ENCODE peak calls at places on chromosomes 1 and 21, in five cellular contexts. One of them, this sample, is unnamed.

GRCh38 chr1:232509570-232509969 is 120.4 kb downstream of the SIPA1L2 start:
- DNase-seq in ovary: no peak
- DNase-seq in caudate nucleus: no peak
- DNase-seq in GM13976: no peak
- DNase-seq in HEK293T: no peak
- DNase-seq in this sample: no peak

GRCh38 chr1:205272541-205272940 is 44.8 kb downstream of the TMCC2 start:
- DNase-seq in ovary: no peak
- DNase-seq in caudate nucleus: no peak
- DNase-seq in GM13976: no peak
- DNase-seq in HEK293T: no peak
- DNase-seq in this sample: no peak

GRCh38 chr1:227883073-227883520 is 64.6 kb downstream of the WNT9A start:
- DNase-seq in ovary: peak
- DNase-seq in caudate nucleus: no peak
- DNase-seq in GM13976: no peak
- DNase-seq in HEK293T: no peak
- DNase-seq in this sample: no peak

GRCh38 chr1:97334454-97334853 is 586.4 kb downstream of the DPYD start:
- DNase-seq in ovary: no peak
- DNase-seq in caudate nucleus: no peak
- DNase-seq in GM13976: no peak
- DNase-seq in HEK293T: no peak
- DNase-seq in this sample: no peak

GRCh38 chr1:173478099-173478555 is 992 bp downstream of the PRDX6 start:
- DNase-seq in ovary: peak
- DNase-seq in caudate nucleus: no peak
- DNase-seq in GM13976: no peak
- DNase-seq in HEK293T: peak
- DNase-seq in this sample: no peak

GRCh38 chr1:39802496-39803260 is 14.0 kb upstream of the BMP8B start:
- DNase-seq in ovary: no peak
- DNase-seq in caudate nucleus: no peak
- DNase-seq in GM13976: no peak
- DNase-seq in HEK293T: no peak
- DNase-seq in this sample: no peak

GRCh38 chr1:153260980-153261792 is 1.7 kb downstream of the LORICRIN start:
- DNase-seq in ovary: peak
- DNase-seq in caudate nucleus: peak
- DNase-seq in GM13976: peak
- DNase-seq in HEK293T: peak
- DNase-seq in this sample: no peak

GRCh38 chr21:46549650-46550049 is 55.2 kb downstream of the S100B start:
- DNase-seq in ovary: no peak
- DNase-seq in caudate nucleus: no peak
- DNase-seq in GM13976: no peak
- DNase-seq in HEK293T: no peak
- DNase-seq in this sample: no peak

GRCh38 chr1:93701619-93702018 is 20.0 kb upstream of the BCAR3 start:
- DNase-seq in ovary: no peak
- DNase-seq in caudate nucleus: no peak
- DNase-seq in GM13976: peak
- DNase-seq in HEK293T: no peak
- DNase-seq in this sample: peak

GRCh38 chr21:39388811-39389155 is 39.9 kb upstream of the HMGN1 start:
- DNase-seq in ovary: no peak
- DNase-seq in caudate nucleus: no peak
- DNase-seq in GM13976: no peak
- DNase-seq in HEK293T: no peak
- DNase-seq in this sample: no peak

GRCh38 chr21:31873696-31874599 is 1.1 kb downstream of the HUNK start:
- DNase-seq in ovary: peak
- DNase-seq in caudate nucleus: no peak
- DNase-seq in GM13976: peak
- DNase-seq in HEK293T: peak
- DNase-seq in this sample: peak

GRCh38 chr1:235724716-235725115 is 75.1 kb upstream of the GNG4 start:
- DNase-seq in ovary: no peak
- DNase-seq in caudate nucleus: no peak
- DNase-seq in GM13976: no peak
- DNase-seq in HEK293T: no peak
- DNase-seq in this sample: no peak

GRCh38 chr1:22500476-22500875 is 48.8 kb downstream of the ZBTB40 start:
- DNase-seq in ovary: peak
- DNase-seq in caudate nucleus: no peak
- DNase-seq in GM13976: no peak
- DNase-seq in HEK293T: no peak
- DNase-seq in this sample: no peak

GRCh38 chr1:192311281-192311680 is 5.5 kb upstream of the RGS21 start:
- DNase-seq in ovary: no peak
- DNase-seq in caudate nucleus: no peak
- DNase-seq in GM13976: no peak
- DNase-seq in HEK293T: peak
- DNase-seq in this sample: no peak

GRCh38 chr21:29520146-29520545 is 221.4 kb downstream of the BACH1 start:
- DNase-seq in ovary: no peak
- DNase-seq in caudate nucleus: no peak
- DNase-seq in GM13976: no peak
- DNase-seq in HEK293T: no peak
- DNase-seq in this sample: no peak

GRCh38 chr1:85584923-85585322 is 4.4 kb downstream of the CCN1 start:
- DNase-seq in ovary: no peak
- DNase-seq in caudate nucleus: no peak
- DNase-seq in GM13976: no peak
- DNase-seq in HEK293T: no peak
- DNase-seq in this sample: no peak

GRCh38 chr21:13854638-13855037 is 245.1 kb downstream of the POTED start:
- DNase-seq in ovary: no peak
- DNase-seq in caudate nucleus: no peak
- DNase-seq in GM13976: no peak
- DNase-seq in HEK293T: no peak
- DNase-seq in this sample: no peak

GRCh38 chr1:32948905-32949304 is 15.7 kb downstream of the RNF19B start:
- DNase-seq in ovary: no peak
- DNase-seq in caudate nucleus: no peak
- DNase-seq in GM13976: no peak
- DNase-seq in HEK293T: no peak
- DNase-seq in this sample: no peak

GRCh38 chr1:187809547-187809946 is 980.8 kb downstream of the PLA2G4A start:
- DNase-seq in ovary: no peak
- DNase-seq in caudate nucleus: no peak
- DNase-seq in GM13976: no peak
- DNase-seq in HEK293T: no peak
- DNase-seq in this sample: no peak